ENCODE peak calls at places on chromosomes 1 and 21, in ten cellular contexts. E is gastroesophageal sphincter; Y is activated T-cell treated with anti-CD3 and anti-CD28 coated beads, Interleukin-2, amount 50 U/mL, for 72 hours; R is lung; C is activated CD8-positive, alpha-beta T cell treated with anti-CD3 and anti-CD28 coated beads, Interleukin-2, amount 10 ng/mL, durations not matched to agents 7 days and 5 days; U is right cardiac atrium; N is heart right ventricle; I is right lobe of liver; Q is stimulated activated naive CD8-positive, alpha-beta T cell treated with anti-CD3 and anti-CD28 coated beads, Interleukin-15, amount 100 ng/mL, for 72 hours; Z is upper lobe of right lung. W is an unnamed sample.

GRCh38 chr1:8473121-8473891 is 155.4 kb downstream of the SLC45A1 start:
- ATAC-seq in E (no peak), Y (peak), R (no peak), C (peak), U (no peak), N (no peak), I (no peak), Q (no peak), Z (no peak), W (no peak)

GRCh38 chr1:100100202-100100601 is 32.5 kb downstream of the SASS6 start:
- ATAC-seq in E (no peak), Y (no peak), R (no peak), C (no peak), U (no peak), N (no peak), I (no peak), Q (no peak), Z (no peak), W (no peak)

GRCh38 chr1:107677674-107678073 is 287.3 kb downstream of the VAV3 start:
- ATAC-seq in E (no peak), Y (no peak), R (no peak), C (no peak), U (no peak), N (no peak), I (no peak), Q (no peak), Z (no peak), W (no peak)

GRCh38 chr1:91601554-91602322 is 101.1 kb downstream of the CDC7 start:
- ATAC-seq in E (no peak), Y (no peak), R (no peak), C (no peak), U (peak), N (peak), I (no peak), Q (no peak), Z (peak), W (no peak)

GRCh38 chr1:109371271-109371739 is 26.4 kb downstream of the SORT1 start:
- ATAC-seq in E (peak), Y (peak), R (peak), C (no peak), U (peak), N (peak), I (peak), Q (peak), Z (peak), W (peak)

GRCh38 chr1:145963218-145964019 is 956 bp downstream of the ANKRD34A start:
- ATAC-seq in E (no peak), Y (no peak), R (no peak), C (no peak), U (no peak), N (no peak), I (no peak), Q (no peak), Z (no peak), W (no peak)

GRCh38 chr1:180936110-180937011 is 23.7 kb downstream of the KIAA1614 start:
- ATAC-seq in E (peak), Y (no peak), R (no peak), C (no peak), U (no peak), N (no peak), I (no peak), Q (no peak), Z (no peak), W (no peak)

GRCh38 chr21:29547998-29548397 is 249.3 kb downstream of the BACH1 start:
- ATAC-seq in E (no peak), Y (no peak), R (no peak), C (no peak), U (no peak), N (no peak), I (peak), Q (no peak), Z (no peak), W (no peak)

GRCh38 chr1:66294692-66295384 is 239.1 kb upstream of the SGIP1 start:
- ATAC-seq in E (peak), Y (peak), R (no peak), C (no peak), U (peak), N (peak), I (no peak), Q (peak), Z (peak), W (peak)

GRCh38 chr1:169610110-169610509 is 19.8 kb downstream of the SELP start:
- ATAC-seq in E (peak), Y (no peak), R (no peak), C (no peak), U (peak), N (peak), I (peak), Q (no peak), Z (no peak), W (no peak)

GRCh38 chr1:59750612-59751395 is 63.9 kb upstream of the HOOK1 start:
- ATAC-seq in E (peak), Y (no peak), R (peak), C (no peak), U (peak), N (peak), I (peak), Q (no peak), Z (peak), W (peak)

GRCh38 chr1:10671551-10672375 is 124.7 kb downstream of the CASZ1 start:
- ATAC-seq in E (no peak), Y (no peak), R (no peak), C (no peak), U (peak), N (peak), I (no peak), Q (no peak), Z (no peak), W (no peak)

GRCh38 chr1:194102607-194103006 is 916.2 kb upstream of the B3GALT2 start:
- ATAC-seq in E (no peak), Y (no peak), R (no peak), C (no peak), U (no peak), N (no peak), I (peak), Q (no peak), Z (no peak), W (no peak)

GRCh38 chr1:67555487-67556296 is 125.5 kb upstream of the SERBP1 start:
- ATAC-seq in E (no peak), Y (no peak), R (no peak), C (no peak), U (no peak), N (no peak), I (peak), Q (no peak), Z (peak), W (no peak)